ENCODE peak calls at places on chromosome 15, in six cellular contexts. D, C, Y, K, T and M are unnamed samples.

GRCh38 chr15:77874071-77874470 is 203.4 kb downstream of the TBC1D2B start:
- DNase-seq in D (no peak), C (no peak), T (no peak), Y (no peak), K (no peak), M (no peak)

GRCh38 chr15:100350434-100351226 is 8.9 kb upstream of the ADAMTS17 start:
- DNase-seq in K (peak; percentile 42), Y (no peak), D (no peak), T (no peak), C (no peak), M (no peak)

GRCh38 chr15:59622289-59622688 is 10.7 kb downstream of the GCNT3 start:
- DNase-seq in C (no peak), K (peak; percentile 69), Y (no peak), D (no peak), T (no peak), M (no peak)

GRCh38 chr15:29613951-29614382 is 208.3 kb downstream of the TJP1 start:
- DNase-seq in T (no peak), Y (no peak), K (no peak), D (no peak), C (no peak), M (no peak)

GRCh38 chr15:85488997-85489396 is 108.6 kb downstream of the AKAP13 start:
- DNase-seq in T (no peak), D (no peak), Y (no peak), K (no peak), C (no peak), M (no peak)

GRCh38 chr15:75924576-75924975 is 20.9 kb downstream of the FBXO22 start:
- DNase-seq in D (no peak), T (no peak), K (no peak), C (no peak), Y (no peak), M (no peak)

GRCh38 chr15:39748276-39748675 is 34.4 kb downstream of the FSIP1 start:
- DNase-seq in D (no peak), C (no peak), Y (no peak), T (no peak), K (no peak), M (no peak)

GRCh38 chr15:71083349-71083748 is 31.9 kb upstream of the THSD4 start:
- DNase-seq in K (peak; percentile 91), Y (no peak), D (no peak), T (peak; percentile 49), C (no peak), M (no peak)

GRCh38 chr15:70474682-70475438 is 288.5 kb downstream of the UACA start:
- DNase-seq in C (peak; percentile 58), T (peak; percentile 24), Y (no peak), K (peak; percentile 88), D (no peak), M (no peak)

GRCh38 chr15:28894631-28895030 is 8.9 kb downstream of the APBA2 start:
- DNase-seq in D (no peak), C (no peak), Y (no peak), K (no peak), T (no peak), M (no peak)

GRCh38 chr15:80560601-80561025 is 134.5 kb upstream of the ABHD17C start:
- DNase-seq in K (peak; percentile 28), D (no peak), C (no peak), T (no peak), Y (no peak), M (no peak)

GRCh38 chr15:69579950-69580618 is 127.5 kb downstream of the RPLP1 start:
- DNase-seq in K (no peak), C (no peak), Y (no peak), D (no peak), T (no peak), M (no peak)

GRCh38 chr15:89167267-89168176 is 53.9 kb downstream of the RLBP1 start:
- DNase-seq in D (no peak), T (no peak), C (peak; percentile 55), K (peak; percentile 33), Y (no peak), M (no peak)

GRCh38 chr15:82159922-82160321 is 102.6 kb downstream of the EFL1 start:
- DNase-seq in T (no peak), K (peak; percentile 100), D (no peak), Y (no peak), C (no peak), M (no peak)

GRCh38 chr15:78076231-78077052 is 1.1 kb downstream of the TBC1D2B start:
- DNase-seq in D (no peak), C (no peak), T (no peak), Y (no peak), K (no peak), M (no peak)

GRCh38 chr15:89496155-89497098 is at the start of gene RHCG:
- DNase-seq in Y (no peak), T (no peak), C (peak; percentile 38), K (peak; percentile 41), D (no peak), M (peak; percentile 81)

GRCh38 chr15:76206325-76206976 is 104.8 kb downstream of the ETFA start:
- DNase-seq in T (peak; percentile 86), D (peak; percentile 58), Y (no peak), K (peak; percentile 15), C (peak; percentile 88), M (no peak)

GRCh38 chr15:77823736-77824135 is 191.0 kb upstream of the LINGO1 start:
- DNase-seq in Y (no peak), T (no peak), D (no peak), K (no peak), C (no peak), M (no peak)

GRCh38 chr15:90683876-90684275 is 33.3 kb upstream of the BLM start:
- DNase-seq in D (no peak), T (no peak), C (no peak), Y (no peak), K (no peak), M (no peak)

GRCh38 chr15:43168192-43169107 is 16.8 kb upstream of the CCNDBP1 start:
- DNase-seq in C (no peak), T (peak; percentile 16), K (peak; percentile 24), Y (no peak), D (no peak), M (no peak)

GRCh38 chr15:67543348-67543718 is 830 bp downstream of the MAP2K5 start:
- DNase-seq in K (no peak), C (no peak), Y (no peak), T (no peak), D (no peak), M (no peak)

GRCh38 chr15:30001592-30001991 is 81.2 kb upstream of the GOLGA8J start:
- DNase-seq in K (no peak), C (peak; percentile 95), D (peak; percentile 87), T (peak; percentile 7), Y (no peak), M (no peak)

GRCh38 chr15:81765816-81766215 is 280.0 kb downstream of the MEX3B start:
- DNase-seq in C (no peak), K (no peak), Y (no peak), D (no peak), T (no peak), M (no peak)

GRCh38 chr15:76333720-76334437 is 2.7 kb upstream of the ISL2 start:
- DNase-seq in T (no peak), K (no peak), D (no peak), C (no peak), Y (no peak), M (no peak)

GRCh38 chr15:62727501-62727900 is 315.0 kb upstream of the TPM1 start:
- DNase-seq in T (no peak), D (no peak), C (no peak), K (no peak), Y (no peak), M (no peak)

GRCh38 chr15:58748040-58748786 is 1.3 kb downstream of the ADAM10 start:
- DNase-seq in K (no peak), T (no peak), C (no peak), Y (no peak), D (no peak), M (no peak)

GRCh38 chr15:45855907-45856579 is 221.2 kb downstream of the SQOR start:
- DNase-seq in K (no peak), Y (no peak), D (no peak), T (no peak), C (no peak), M (no peak)

GRCh38 chr15:101522091-101522490 is 32.6 kb upstream of the PCSK6 start:
- DNase-seq in K (no peak), C (no peak), T (no peak), Y (no peak), D (no peak), M (no peak)

GRCh38 chr15:59255647-59256380 is 49.2 kb downstream of the LDHAL6B start:
- DNase-seq in C (no peak), T (no peak), D (no peak), Y (no peak), K (peak; percentile 22), M (no peak)

GRCh38 chr15:76035593-76035992 is 23.4 kb upstream of the NRG4 start:
- DNase-seq in D (no peak), T (no peak), Y (no peak), C (no peak), K (no peak), M (no peak)

GRCh38 chr15:93664180-93664951 is 567.0 kb upstream of the MCTP2 start:
- DNase-seq in D (no peak), C (no peak), T (no peak), K (no peak), Y (no peak), M (no peak)

DNA sequence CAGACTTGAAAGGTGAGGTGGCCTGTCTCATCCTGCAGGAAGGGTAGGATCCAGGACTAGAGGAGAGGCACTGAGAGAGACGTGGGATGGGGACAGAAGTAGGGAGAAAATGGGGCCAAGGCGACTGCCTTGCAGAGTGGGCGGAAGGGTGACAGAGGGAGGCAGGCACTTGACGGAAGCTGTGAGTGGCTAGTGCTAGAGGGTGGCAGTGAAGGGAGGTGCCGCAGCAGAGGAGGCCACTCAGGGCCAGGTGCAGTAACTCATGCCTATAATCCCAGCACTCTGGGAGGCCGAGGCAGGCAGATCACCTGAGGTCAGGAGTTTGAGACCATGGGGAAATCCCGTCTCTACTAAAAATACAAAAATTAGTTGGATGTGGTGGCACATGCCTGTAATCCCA is 7.3 kb downstream of the CCDC33 start:
- DNase-seq in K (no peak), Y (no peak), T (no peak), D (no peak), C (no peak), M (no peak)
- H3K27ac ChIP-seq in K (no peak overlapping the region), Y (no peak overlapping the region), T (no peak overlapping the region), D (no peak overlapping the region), C (no peak overlapping the region), M (no peak overlapping the region)

DNA sequence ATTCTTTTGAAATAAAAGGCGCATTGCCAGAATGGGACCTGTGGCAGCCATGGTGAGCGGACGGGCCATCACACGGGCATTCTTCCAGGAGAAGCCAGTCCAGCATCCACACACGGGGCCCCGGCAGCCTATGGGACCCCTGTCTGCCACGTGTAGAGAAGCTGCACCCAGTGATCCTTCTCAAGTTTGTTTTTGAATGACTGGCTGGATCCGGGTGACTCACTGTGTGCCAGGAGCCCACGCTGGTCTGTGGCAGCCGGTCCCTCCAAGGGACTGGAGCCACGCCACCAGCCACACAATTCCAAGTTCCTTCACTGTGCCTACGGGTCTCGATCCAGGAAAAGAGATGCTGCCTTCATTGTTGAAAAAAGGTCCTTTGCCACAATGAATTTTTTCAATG is 58.1 kb downstream of the ATP10A start:
- DNase-seq in Y (no peak), T (no peak), D (no peak), K (peak; percentile 8), C (no peak), M (no peak)
- H3K27ac ChIP-seq in Y (no peak overlapping the region), T (no peak overlapping the region), D (no peak overlapping the region), K (no peak overlapping the region), C (no peak overlapping the region), M (no peak overlapping the region)

GRCh38 chr15:65414841-65415621 is 7.7 kb downstream of the IGDCC4 start:
- DNase-seq in T (no peak), K (peak; percentile 60), Y (no peak), D (peak; percentile 36), C (no peak), M (peak; percentile 80)
- H3K27ac ChIP-seq in T (no peak overlapping the region), K (no peak overlapping the region), Y (no peak overlapping the region), D (no peak overlapping the region), C (no peak overlapping the region), M (peak overlapping the region; percentile 34)

GRCh38 chr15:99177679-99178078 is 71.7 kb downstream of the TTC23 start:
- DNase-seq in D (no peak), Y (no peak), T (no peak), K (no peak), C (no peak), M (no peak)
- H3K27ac ChIP-seq in D (no peak overlapping the region), Y (no peak overlapping the region), T (no peak overlapping the region), K (no peak overlapping the region), C (no peak overlapping the region), M (no peak overlapping the region)